ENCODE peak calls at places on chromosomes 1 and 21, in seven cellular contexts. Y, I, F, G, A, L and K are unnamed samples.

GRCh38 chr1:30117685-30118084 is 605.7 kb downstream of the MATN1 start:
- DNase-seq in Y (no peak), I (no peak), F (peak), G (no peak), A (no peak), L (no peak), K (no peak)

GRCh38 chr1:67572594-67573221 is 112.3 kb upstream of the GADD45A start:
- DNase-seq in Y (no peak), I (no peak), F (peak), G (no peak), A (no peak), L (no peak), K (no peak)

GRCh38 chr1:151158751-151159251 is 2.4 kb downstream of the TNFAIP8L2 start:
- DNase-seq in Y (no peak), I (no peak), F (no peak), G (no peak), A (no peak), L (no peak), K (no peak)

GRCh38 chr1:66552287-66552686 is 18.3 kb downstream of the SGIP1 start:
- DNase-seq in Y (no peak), I (no peak), F (no peak), G (no peak), A (no peak), L (no peak), K (no peak)

GRCh38 chr1:64200064-64200463 is 3.4 kb upstream of the UBE2U start:
- DNase-seq in Y (no peak), I (no peak), F (no peak), G (no peak), A (no peak), L (no peak), K (no peak)

GRCh38 chr1:224212618-224213037 is 29.6 kb downstream of the DEGS1 start:
- DNase-seq in Y (no peak), I (no peak), F (no peak), G (peak), A (no peak), L (no peak), K (no peak)

GRCh38 chr1:39650431-39650830 is 11.0 kb upstream of the HEYL start:
- DNase-seq in Y (no peak), I (no peak), F (no peak), G (no peak), A (no peak), L (no peak), K (no peak)

GRCh38 chr1:234879157-234880080 is 249.2 kb downstream of the TOMM20 start:
- DNase-seq in Y (no peak), I (no peak), F (no peak), G (no peak), A (no peak), L (no peak), K (no peak)

GRCh38 chr1:186785503-186785902 is 43.2 kb upstream of the PLA2G4A start:
- DNase-seq in Y (no peak), I (no peak), F (no peak), G (peak), A (no peak), L (no peak), K (no peak)

GRCh38 chr21:31409849-31410762 is 66.0 kb upstream of the TIAM1 start:
- DNase-seq in Y (no peak), I (no peak), F (no peak), G (no peak), A (no peak), L (no peak), K (no peak)

GRCh38 chr1:229907884-229908633 is 159.0 kb upstream of the GALNT2 start:
- DNase-seq in Y (no peak), I (no peak), F (no peak), G (no peak), A (no peak), L (no peak), K (no peak)

GRCh38 chr1:154463512-154463990 is 38.5 kb upstream of the TDRD10 start:
- DNase-seq in Y (no peak), I (no peak), F (no peak), G (no peak), A (peak), L (peak), K (peak)